ENCODE peak calls at places on chromosomes 12 and 14, in nine cellular contexts. One of them, this sample, is unnamed.

GRCh38 chr12:26293612-26294011 is 98.2 kb downstream of the SSPN start:
- DNase-seq in pancreas: no peak
- DNase-seq in CD8-positive, alpha-beta T cell: no peak
- DNase-seq in GM12865: no peak
- DNase-seq in neural progenitor cell: no peak
- DNase-seq in left lung: no peak
- DNase-seq in adrenal gland: no peak
- DNase-seq in IMR-90: no peak
- DNase-seq in MM.1S: no peak
- DNase-seq in this sample: no peak

GRCh38 chr12:115000038-115000437 is 316.1 kb upstream of the TBX3 start:
- DNase-seq in pancreas: peak
- DNase-seq in MM.1S: peak
- DNase-seq in left lung: no peak
- DNase-seq in neural progenitor cell: no peak
- DNase-seq in adrenal gland: peak
- DNase-seq in IMR-90: peak
- DNase-seq in CD8-positive, alpha-beta T cell: no peak
- DNase-seq in GM12865: peak
- DNase-seq in this sample: no peak

GRCh38 chr14:33758545-33758944 is 192.3 kb downstream of the EGLN3 start:
- DNase-seq in CD8-positive, alpha-beta T cell: no peak
- DNase-seq in MM.1S: no peak
- DNase-seq in adrenal gland: no peak
- DNase-seq in pancreas: no peak
- DNase-seq in left lung: no peak
- DNase-seq in neural progenitor cell: no peak
- DNase-seq in GM12865: no peak
- DNase-seq in IMR-90: no peak
- DNase-seq in this sample: no peak

GRCh38 chr14:91369628-91370445 is 47.8 kb downstream of the CCDC88C start:
- DNase-seq in adrenal gland: no peak
- DNase-seq in CD8-positive, alpha-beta T cell: peak
- DNase-seq in MM.1S: peak
- DNase-seq in pancreas: no peak
- DNase-seq in neural progenitor cell: no peak
- DNase-seq in IMR-90: no peak
- DNase-seq in left lung: peak
- DNase-seq in GM12865: peak
- DNase-seq in this sample: no peak

GRCh38 chr14:29039171-29039570 is 272.6 kb downstream of the FOXG1 start:
- DNase-seq in IMR-90: peak
- DNase-seq in left lung: no peak
- DNase-seq in CD8-positive, alpha-beta T cell: no peak
- DNase-seq in adrenal gland: no peak
- DNase-seq in GM12865: no peak
- DNase-seq in pancreas: no peak
- DNase-seq in neural progenitor cell: no peak
- DNase-seq in MM.1S: no peak
- DNase-seq in this sample: no peak

GRCh38 chr12:3607039-3607719 is 116.2 kb downstream of the PRMT8 start:
- DNase-seq in MM.1S: no peak
- DNase-seq in adrenal gland: no peak
- DNase-seq in pancreas: no peak
- DNase-seq in IMR-90: no peak
- DNase-seq in GM12865: no peak
- DNase-seq in CD8-positive, alpha-beta T cell: no peak
- DNase-seq in neural progenitor cell: peak
- DNase-seq in left lung: no peak
- DNase-seq in this sample: peak

GRCh38 chr12:62618319-62618718 is 151.7 kb downstream of the MON2 start:
- DNase-seq in neural progenitor cell: no peak
- DNase-seq in GM12865: no peak
- DNase-seq in MM.1S: no peak
- DNase-seq in pancreas: no peak
- DNase-seq in left lung: no peak
- DNase-seq in CD8-positive, alpha-beta T cell: no peak
- DNase-seq in IMR-90: no peak
- DNase-seq in adrenal gland: no peak
- DNase-seq in this sample: no peak

GRCh38 chr14:85607571-85608219 is 77.8 kb downstream of the FLRT2 start:
- DNase-seq in MM.1S: no peak
- DNase-seq in adrenal gland: no peak
- DNase-seq in CD8-positive, alpha-beta T cell: no peak
- DNase-seq in left lung: no peak
- DNase-seq in pancreas: no peak
- DNase-seq in GM12865: no peak
- DNase-seq in neural progenitor cell: no peak
- DNase-seq in IMR-90: peak
- DNase-seq in this sample: no peak

GRCh38 chr12:50074936-50075807 is 10.0 kb upstream of the SMARCD1 start:
- DNase-seq in GM12865: peak
- DNase-seq in neural progenitor cell: peak
- DNase-seq in MM.1S: peak
- DNase-seq in CD8-positive, alpha-beta T cell: peak
- DNase-seq in adrenal gland: peak
- DNase-seq in IMR-90: peak
- DNase-seq in pancreas: peak
- DNase-seq in left lung: peak
- DNase-seq in this sample: no peak

GRCh38 chr12:115570271-115570777 is 707.2 kb downstream of the MED13L start:
- DNase-seq in CD8-positive, alpha-beta T cell: no peak
- DNase-seq in left lung: no peak
- DNase-seq in IMR-90: peak
- DNase-seq in neural progenitor cell: peak
- DNase-seq in GM12865: no peak
- DNase-seq in MM.1S: no peak
- DNase-seq in adrenal gland: no peak
- DNase-seq in pancreas: no peak
- DNase-seq in this sample: no peak

GRCh38 chr12:48286665-48287064 is 64.1 kb downstream of the ZNF641 start:
- DNase-seq in CD8-positive, alpha-beta T cell: no peak
- DNase-seq in left lung: no peak
- DNase-seq in MM.1S: no peak
- DNase-seq in pancreas: no peak
- DNase-seq in GM12865: peak
- DNase-seq in IMR-90: no peak
- DNase-seq in neural progenitor cell: peak
- DNase-seq in adrenal gland: no peak
- DNase-seq in this sample: no peak

GRCh38 chr12:115998119-115998633 is 279.3 kb downstream of the MED13L start:
- DNase-seq in CD8-positive, alpha-beta T cell: no peak
- DNase-seq in pancreas: no peak
- DNase-seq in MM.1S: peak
- DNase-seq in left lung: no peak
- DNase-seq in adrenal gland: no peak
- DNase-seq in neural progenitor cell: peak
- DNase-seq in GM12865: peak
- DNase-seq in IMR-90: peak
- DNase-seq in this sample: no peak

GRCh38 chr12:32397703-32398102 is 1.7 kb upstream of the FGD4 start:
- DNase-seq in MM.1S: no peak
- DNase-seq in IMR-90: no peak
- DNase-seq in neural progenitor cell: no peak
- DNase-seq in CD8-positive, alpha-beta T cell: no peak
- DNase-seq in pancreas: no peak
- DNase-seq in left lung: no peak
- DNase-seq in GM12865: no peak
- DNase-seq in adrenal gland: no peak
- DNase-seq in this sample: no peak

GRCh38 chr12:6254491-6254890 is 54.3 kb downstream of the CD9 start:
- DNase-seq in neural progenitor cell: no peak
- DNase-seq in MM.1S: no peak
- DNase-seq in IMR-90: no peak
- DNase-seq in pancreas: no peak
- DNase-seq in adrenal gland: no peak
- DNase-seq in CD8-positive, alpha-beta T cell: no peak
- DNase-seq in left lung: no peak
- DNase-seq in GM12865: no peak
- DNase-seq in this sample: peak

GRCh38 chr14:68797180-68797670 is 4.4 kb upstream of the ZFP36L1 start:
- DNase-seq in pancreas: peak
- DNase-seq in IMR-90: no peak
- DNase-seq in GM12865: no peak
- DNase-seq in neural progenitor cell: peak
- DNase-seq in left lung: no peak
- DNase-seq in CD8-positive, alpha-beta T cell: no peak
- DNase-seq in adrenal gland: peak
- DNase-seq in MM.1S: no peak
- DNase-seq in this sample: no peak

GRCh38 chr14:95523818-95524448 is 7.5 kb upstream of the SYNE3 start:
- DNase-seq in left lung: peak
- DNase-seq in MM.1S: no peak
- DNase-seq in IMR-90: peak
- DNase-seq in GM12865: no peak
- DNase-seq in CD8-positive, alpha-beta T cell: no peak
- DNase-seq in pancreas: peak
- DNase-seq in neural progenitor cell: no peak
- DNase-seq in adrenal gland: peak
- DNase-seq in this sample: no peak
- TF ChIP-seq CTCF in left lung: no peak
- TF ChIP-seq CTCF in MM.1S: no peak
- TF ChIP-seq CTCF in IMR-90: no peak
- TF ChIP-seq CTCF in GM12865: peak
- TF ChIP-seq CTCF in CD8-positive, alpha-beta T cell: no peak
- TF ChIP-seq CTCF in pancreas: no peak
- TF ChIP-seq CTCF in neural progenitor cell: no peak
- TF ChIP-seq CTCF in adrenal gland: no peak
- TF ChIP-seq CTCF in this sample: peak

DNA sequence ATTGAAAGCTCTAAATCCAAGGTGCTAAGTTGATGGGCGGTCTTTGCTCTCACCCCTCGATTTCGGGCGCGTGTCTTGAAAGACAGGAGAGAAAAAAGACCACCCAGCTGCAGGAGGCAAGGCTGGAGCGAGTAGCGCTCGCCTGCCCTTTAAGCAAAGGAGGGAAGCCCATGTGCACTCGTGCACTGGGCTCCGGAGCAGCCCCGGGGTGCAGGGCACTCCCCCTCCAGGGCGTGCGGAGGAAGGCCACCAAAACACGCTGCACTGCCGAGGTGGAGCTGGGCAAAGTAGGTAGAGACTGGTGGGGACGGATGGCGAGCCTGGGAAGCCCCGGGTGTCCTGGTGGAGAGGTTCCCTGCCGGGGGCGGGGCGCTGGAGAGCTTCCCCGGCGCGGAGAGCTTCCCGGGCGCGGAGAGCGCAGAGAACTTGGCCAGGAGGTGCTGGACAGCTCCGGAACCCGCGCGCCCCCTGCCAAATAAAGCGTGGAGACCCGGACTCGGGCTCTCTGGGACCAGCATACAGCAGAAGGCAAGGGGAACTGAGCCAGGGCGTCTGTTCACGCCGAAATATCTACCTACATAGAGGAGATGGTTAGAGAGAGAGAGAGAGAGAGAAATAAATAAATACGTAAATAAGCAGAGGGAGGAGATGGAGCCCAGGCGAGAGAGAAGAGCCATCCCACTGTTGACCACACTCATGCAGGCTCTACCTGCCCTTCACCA is 600 bp upstream of the NELL2 start:
- DNase-seq in neural progenitor cell: peak
- DNase-seq in CD8-positive, alpha-beta T cell: peak
- DNase-seq in pancreas: peak
- DNase-seq in GM12865: peak
- DNase-seq in left lung: no peak
- DNase-seq in adrenal gland: peak
- DNase-seq in IMR-90: no peak
- DNase-seq in MM.1S: peak
- DNase-seq in this sample: peak
- TF ChIP-seq CTCF in neural progenitor cell: peak
- TF ChIP-seq CTCF in CD8-positive, alpha-beta T cell: peak
- TF ChIP-seq CTCF in pancreas: no peak
- TF ChIP-seq CTCF in GM12865: no peak
- TF ChIP-seq CTCF in left lung: no peak
- TF ChIP-seq CTCF in adrenal gland: no peak
- TF ChIP-seq CTCF in IMR-90: no peak
- TF ChIP-seq CTCF in MM.1S: peak
- TF ChIP-seq CTCF in this sample: peak

DNA sequence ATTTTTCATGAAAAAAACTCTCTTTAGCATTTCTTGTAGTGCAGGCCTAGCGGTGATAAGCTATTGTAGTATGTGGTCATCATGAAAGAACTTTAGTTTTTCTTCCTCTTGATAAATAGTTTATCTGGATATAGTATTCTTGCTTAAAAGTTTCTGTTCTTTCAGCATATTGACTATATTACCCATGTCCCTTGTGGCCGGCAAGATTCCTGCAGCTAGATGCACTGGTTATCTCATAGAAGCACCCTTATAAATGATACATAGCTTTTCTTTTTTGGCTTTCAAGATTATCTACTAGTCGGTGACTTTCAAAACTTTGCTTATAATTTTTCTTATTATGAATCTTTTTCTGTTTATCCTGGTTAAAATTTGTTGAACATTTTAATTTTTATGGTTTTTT is 234.8 kb downstream of the ALG10 start:
- DNase-seq in neural progenitor cell: no peak
- DNase-seq in IMR-90: no peak
- DNase-seq in pancreas: no peak
- DNase-seq in left lung: no peak
- DNase-seq in CD8-positive, alpha-beta T cell: no peak
- DNase-seq in GM12865: no peak
- DNase-seq in adrenal gland: no peak
- DNase-seq in MM.1S: no peak
- DNase-seq in this sample: no peak
- TF ChIP-seq CTCF in neural progenitor cell: no peak
- TF ChIP-seq CTCF in IMR-90: no peak
- TF ChIP-seq CTCF in pancreas: no peak
- TF ChIP-seq CTCF in left lung: no peak
- TF ChIP-seq CTCF in CD8-positive, alpha-beta T cell: no peak
- TF ChIP-seq CTCF in GM12865: no peak
- TF ChIP-seq CTCF in adrenal gland: no peak
- TF ChIP-seq CTCF in MM.1S: no peak
- TF ChIP-seq CTCF in this sample: no peak

DNA sequence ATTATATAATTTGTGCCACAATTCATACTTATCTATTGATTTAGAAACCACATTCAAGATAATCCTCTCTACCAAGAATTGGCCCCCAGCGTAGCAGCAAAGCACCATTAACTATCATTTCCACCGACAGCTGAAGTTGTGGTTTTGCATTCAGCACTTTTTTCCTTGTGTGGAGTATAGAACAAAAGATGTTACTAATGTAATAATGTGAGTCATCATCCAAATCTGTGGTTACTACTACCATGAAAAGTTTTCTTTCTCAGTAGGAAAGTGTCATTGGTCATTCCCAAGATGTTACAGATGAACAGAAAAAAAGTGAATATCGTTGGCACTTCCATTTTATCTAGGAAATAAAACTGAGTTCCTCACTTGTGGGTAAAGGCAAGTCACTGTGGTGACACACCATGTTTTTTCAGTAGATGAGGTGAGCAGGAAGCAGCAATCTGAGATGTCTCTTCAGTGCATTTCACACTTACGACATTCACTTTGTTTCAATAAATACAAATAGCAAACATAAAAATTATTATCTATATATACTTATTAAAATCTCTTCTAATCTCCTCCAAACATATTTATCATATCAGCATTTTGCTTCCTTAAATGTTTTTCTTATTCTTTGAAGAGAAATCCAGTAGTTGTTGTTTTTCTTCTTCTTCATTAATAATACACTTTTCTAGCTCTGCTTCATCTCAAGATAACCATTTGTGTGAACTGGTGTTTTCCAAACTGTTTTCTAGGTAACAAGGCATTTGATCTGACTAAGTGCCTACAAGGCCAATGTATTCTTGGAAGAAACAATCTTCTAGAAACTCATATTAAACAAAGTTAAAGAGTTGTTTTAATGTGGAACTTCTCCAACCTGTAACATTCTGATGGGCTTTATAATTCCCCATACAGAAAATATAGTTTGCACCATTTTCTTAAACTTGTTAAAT is 30.5 kb upstream of the IFNG start:
- DNase-seq in CD8-positive, alpha-beta T cell: peak
- DNase-seq in neural progenitor cell: no peak
- DNase-seq in left lung: no peak
- DNase-seq in IMR-90: peak
- DNase-seq in pancreas: no peak
- DNase-seq in adrenal gland: no peak
- DNase-seq in MM.1S: no peak
- DNase-seq in GM12865: no peak
- DNase-seq in this sample: no peak
- TF ChIP-seq CTCF in CD8-positive, alpha-beta T cell: no peak
- TF ChIP-seq CTCF in neural progenitor cell: no peak
- TF ChIP-seq CTCF in left lung: no peak
- TF ChIP-seq CTCF in IMR-90: no peak
- TF ChIP-seq CTCF in pancreas: no peak
- TF ChIP-seq CTCF in adrenal gland: no peak
- TF ChIP-seq CTCF in MM.1S: no peak
- TF ChIP-seq CTCF in GM12865: no peak
- TF ChIP-seq CTCF in this sample: no peak